ENCODE peak calls at places on chromosomes 13 and 19, in four cellular contexts. Z, M, G and P are unnamed samples.

GRCh38 chr13:49371943-49372636 is 71.8 kb downstream of the CAB39L start:
- DNase-seq in Z (no peak), M (no peak), G (no peak), P (no peak)

GRCh38 chr13:42808572-42808971 is 27.2 kb downstream of the FAM216B start:
- DNase-seq in Z (no peak), M (no peak), G (no peak), P (no peak)

GRCh38 chr19:45496349-45496953 is 396 bp downstream of the RTN2 start:
- DNase-seq in Z (no peak), M (no peak), G (no peak), P (no peak)

GRCh38 chr13:77460195-77460594 is 75.3 kb upstream of the SCEL start:
- DNase-seq in Z (no peak), M (no peak), G (no peak), P (peak)

GRCh38 chr19:29663861-29664752 is 1.2 kb upstream of the PLEKHF1 start:
- DNase-seq in Z (no peak), M (no peak), G (no peak), P (no peak)

GRCh38 chr19:19074172-19074905 is 10.5 kb downstream of the SLC25A42 start:
- DNase-seq in Z (no peak), M (no peak), G (no peak), P (no peak)

GRCh38 chr13:92512852-92513251 is 713.8 kb upstream of the GPC6 start:
- DNase-seq in Z (no peak), M (no peak), G (no peak), P (no peak)

GRCh38 chr19:57755031-57755430 is 8.4 kb downstream of the ZNF776 start:
- DNase-seq in Z (no peak), M (no peak), G (no peak), P (no peak)

GRCh38 chr13:44685641-44686040 is 109.5 kb upstream of the TSC22D1 start:
- DNase-seq in Z (no peak), M (no peak), G (no peak), P (no peak)

GRCh38 chr19:43224855-43225253 is 19.4 kb upstream of the PSG4 start:
- DNase-seq in Z (no peak), M (no peak), G (no peak), P (no peak)

GRCh38 chr19:48618278-48618915 is 581 bp downstream of the RPL18 start:
- DNase-seq in Z (no peak), M (no peak), G (no peak), P (peak)

GRCh38 chr13:50989476-50989875 is 79.9 kb downstream of the RNASEH2B start:
- DNase-seq in Z (peak), M (no peak), G (no peak), P (no peak)

GRCh38 chr13:109790951-109791605 is 4.7 kb upstream of the IRS2 start:
- DNase-seq in Z (peak), M (peak), G (no peak), P (peak)

GRCh38 chr13:43023244-43023931 is at the start of gene DNAJC15:
- DNase-seq in Z (no peak), M (no peak), G (peak), P (peak)

GRCh38 chr19:17807731-17808316 is 12.9 kb downstream of the B3GNT3 start:
- DNase-seq in Z (no peak), M (no peak), G (no peak), P (no peak)

GRCh38 chr13:89401209-89401810 is 1730.1 kb downstream of the SLITRK5 start:
- DNase-seq in Z (no peak), M (peak), G (no peak), P (no peak)

GRCh38 chr13:24630851-24631341 is 49.3 kb upstream of the ATP12A start:
- DNase-seq in Z (no peak), M (no peak), G (no peak), P (no peak)

GRCh38 chr13:98468929-98469328 is 108.0 kb downstream of the STK24 start:
- DNase-seq in Z (no peak), M (no peak), G (no peak), P (no peak)

GRCh38 chr19:50020481-50020880 is 4.7 kb downstream of the VRK3 start:
- DNase-seq in Z (no peak), M (no peak), G (no peak), P (no peak)

GRCh38 chr13:73368608-73369007 is 309.8 kb downstream of the KLF5 start:
- DNase-seq in Z (no peak), M (no peak), G (peak), P (no peak)

GRCh38 chr13:93549326-93549855 is 322.8 kb downstream of the GPC6 start:
- DNase-seq in Z (no peak), M (no peak), G (no peak), P (no peak)

GRCh38 chr19:45901432-45901903 is 945 bp downstream of the MYPOP start:
- DNase-seq in Z (no peak), M (no peak), G (no peak), P (peak)

GRCh38 chr19:33393286-33394005 is 19.9 kb downstream of the CEBPG start:
- DNase-seq in Z (no peak), M (no peak), G (no peak), P (peak)